ENCODE peak calls at places on chromosomes 2 and 18, in seven cellular contexts. J is stomach; Q is AG04450; R is HCT116; F is choroid plexus epithelial cell; T is fibroblast of lung; V is CD4-positive, CD25-positive, alpha-beta regulatory T cell. D is an unnamed sample.

GRCh38 chr2:216012133-216012829 is 1.1 kb downstream of the MREG start:
- DNase-seq in T (no peak), F (no peak), J (no peak), R (no peak), V (no peak), Q (no peak), D (no peak)

GRCh38 chr2:128710770-128711169 is 392.1 kb upstream of the HS6ST1 start:
- DNase-seq in T (no peak), R (no peak), V (no peak), J (no peak), F (no peak), Q (no peak), D (no peak)

GRCh38 chr2:177183860-177184259 is 28.7 kb upstream of the HNRNPA3 start:
- DNase-seq in T (peak; percentile 11), V (no peak), R (no peak), Q (no peak), F (no peak), J (no peak), D (no peak)

GRCh38 chr2:33136570-33136969 is 189.8 kb downstream of the LTBP1 start:
- DNase-seq in Q (no peak), R (no peak), J (no peak), T (peak; percentile 62), V (no peak), F (peak; percentile 56), D (no peak)

GRCh38 chr2:96870631-96871255 is 863 bp upstream of the SEMA4C start:
- DNase-seq in J (peak; percentile 64), Q (no peak), F (no peak), R (no peak), T (no peak), V (peak; percentile 36), D (peak; percentile 79)

GRCh38 chr2:61356958-61357350 is 113.9 kb downstream of the USP34 start:
- DNase-seq in T (peak; percentile 71), Q (no peak), J (no peak), F (peak; percentile 85), R (no peak), V (no peak), D (no peak)

GRCh38 chr2:73984922-73985317 is 210 bp downstream of the TET3 start:
- DNase-seq in Q (no peak), R (no peak), J (peak; percentile 61), V (peak; percentile 68), T (no peak), F (no peak), D (peak; percentile 86)

GRCh38 chr2:46294185-46294836 is 2.9 kb upstream of the EPAS1 start:
- DNase-seq in V (no peak), R (no peak), F (no peak), J (no peak), T (no peak), Q (no peak), D (no peak)

GRCh38 chr2:27262379-27263286 is at the start of gene SLC30A3:
- DNase-seq in Q (no peak), V (peak; percentile 59), F (no peak), J (peak; percentile 72), R (peak; percentile 44), T (peak; percentile 28), D (peak; percentile 86)

GRCh38 chr18:8713691-8714090 is 8.3 kb downstream of the MTCL1 start:
- DNase-seq in R (no peak), J (no peak), T (no peak), Q (no peak), F (no peak), V (no peak), D (no peak)

DNA sequence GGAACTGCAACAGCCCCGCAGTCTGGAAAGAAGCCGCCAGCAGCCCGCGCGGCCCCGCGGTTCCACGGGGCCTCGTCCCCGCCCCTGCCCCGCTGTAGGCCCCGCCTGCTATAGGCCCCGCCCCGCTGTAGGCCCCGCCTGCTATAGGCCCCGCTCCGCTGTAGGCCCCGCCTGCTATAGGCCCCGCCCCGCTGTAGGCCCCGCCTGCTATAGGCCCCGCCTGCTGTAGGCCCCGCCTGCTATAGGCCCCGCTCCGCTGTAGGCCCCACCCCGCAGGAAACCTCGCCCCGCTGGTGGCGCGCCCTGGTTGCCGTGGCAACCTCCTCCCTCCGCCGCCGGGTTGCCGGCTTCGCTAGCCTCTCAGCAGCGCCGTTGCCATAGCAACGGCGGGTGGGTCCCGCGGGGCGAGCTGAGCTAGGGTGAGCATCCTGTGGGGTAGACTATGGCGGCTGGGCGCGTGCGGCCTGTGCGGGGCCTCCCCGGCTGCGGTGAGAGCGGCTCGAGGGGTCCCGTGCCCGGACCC is 12.2 kb upstream of the KIF1A start:
- DNase-seq in T (peak; percentile 92), R (peak; percentile 83), F (peak; percentile 90), V (peak; percentile 98), J (peak; percentile 93), Q (peak; percentile 61), D (peak; percentile 93)
- H3K4me3 ChIP-seq in T (no peak overlapping the region), R (peak overlapping the region; percentile 29), F (peak overlapping the region; percentile 2), V (peak overlapping the region; percentile 66), J (peak overlapping the region; percentile 15), Q (peak overlapping the region; percentile 39), D (peak overlapping the region; percentile 14)

DNA sequence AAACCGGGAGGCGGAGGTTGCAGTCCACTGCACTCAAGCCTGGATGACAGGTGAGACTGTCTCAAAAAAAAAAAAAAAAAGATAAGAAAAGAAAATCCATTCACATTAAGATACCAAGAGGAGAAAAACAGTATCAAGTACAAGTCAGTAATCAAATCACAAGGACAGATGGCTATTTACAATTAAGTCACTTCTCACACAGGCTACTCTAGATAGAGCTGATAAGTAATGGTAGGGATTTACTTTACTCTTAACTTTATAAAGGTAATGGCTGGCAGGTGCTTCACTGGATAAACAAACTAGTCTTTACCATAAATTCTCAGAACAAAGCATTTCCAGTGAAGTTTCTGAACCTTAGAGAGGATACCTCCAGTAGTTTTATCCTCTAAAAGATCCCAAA is 11.5 kb downstream of the SF3B1 start:
- DNase-seq in V (no peak), Q (no peak), T (no peak), R (no peak), J (no peak), F (no peak), D (no peak)
- H3K4me3 ChIP-seq in V (no peak overlapping the region), Q (no peak overlapping the region), T (no peak overlapping the region), R (no peak overlapping the region), J (no peak overlapping the region), F (no peak overlapping the region), D (no peak overlapping the region)

GRCh38 chr2:219541611-219542180 is 1.9 kb downstream of the CHPF start:
- DNase-seq in F (peak; percentile 75), Q (no peak), T (peak; percentile 60), R (peak; percentile 92), J (peak; percentile 94), V (peak; percentile 78), D (peak; percentile 94)
- H3K4me3 ChIP-seq in F (peak overlapping the region; percentile 50), Q (peak overlapping the region; percentile 23), T (no peak overlapping the region), R (peak overlapping the region; percentile 75), J (peak overlapping the region; percentile 86), V (peak overlapping the region; percentile 53), D (peak overlapping the region; percentile 70)

DNA sequence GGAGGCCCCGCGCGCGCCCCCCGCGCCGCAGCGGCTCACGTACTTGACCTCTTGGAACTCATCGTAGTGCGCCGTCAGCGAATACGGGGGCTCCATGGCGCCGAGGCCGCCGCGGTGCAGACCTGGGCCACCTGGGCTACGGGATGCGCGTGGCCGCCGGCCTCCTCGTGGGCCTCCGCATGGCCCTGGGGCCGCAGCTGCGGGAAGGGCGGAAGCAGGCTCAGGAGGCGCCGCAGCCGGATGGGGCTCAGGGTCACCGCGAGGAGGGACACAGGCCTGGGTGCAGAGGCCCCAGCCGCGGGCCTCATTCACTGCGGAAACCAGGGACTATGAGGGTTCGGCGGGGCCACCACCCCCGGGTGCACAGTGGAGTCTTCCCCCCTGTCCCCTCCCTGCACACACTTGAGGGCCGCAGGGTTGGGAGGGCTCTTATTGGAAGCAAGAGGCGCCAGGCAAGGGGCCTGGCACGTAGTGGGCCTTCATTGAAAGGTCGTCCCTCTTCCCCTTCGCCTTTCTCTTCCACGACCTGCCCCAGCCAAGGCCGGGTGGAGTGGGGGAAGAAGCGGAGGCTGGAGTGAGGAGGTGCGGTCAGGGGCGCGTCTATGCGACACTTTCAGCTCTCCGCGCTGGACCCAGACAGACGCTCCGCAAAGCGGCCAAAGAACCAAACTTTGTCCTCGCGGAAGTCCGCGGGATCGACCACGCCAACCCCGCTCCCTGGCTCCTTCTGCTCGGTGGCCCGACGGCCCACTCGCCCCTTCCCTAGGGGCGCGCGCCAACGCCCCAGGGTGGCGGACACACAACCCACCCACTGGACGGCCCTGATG is 863 bp downstream of the ECEL1 start:
- DNase-seq in Q (no peak), J (no peak), V (no peak), T (no peak), F (no peak), R (no peak), D (peak; percentile 51)
- H3K4me3 ChIP-seq in Q (no peak overlapping the region), J (no peak overlapping the region), V (no peak overlapping the region), T (no peak overlapping the region), F (no peak overlapping the region), R (no peak overlapping the region), D (no peak overlapping the region)

GRCh38 chr2:238855891-238856580 is 8.2 kb downstream of the TWIST2 start:
- DNase-seq in J (no peak), V (no peak), Q (no peak), F (no peak), R (no peak), T (no peak), D (no peak)

GRCh38 chr2:238855299-238855698 is 7.4 kb downstream of the TWIST2 start:
- DNase-seq in V (no peak), R (no peak), Q (no peak), J (no peak), T (no peak), F (no peak), D (no peak)

GRCh38 chr2:238854246-238854645 is 6.4 kb downstream of the TWIST2 start:
- DNase-seq in V (no peak), T (no peak), Q (no peak), J (no peak), F (no peak), R (no peak), D (no peak)

GRCh38 chr2:238853724-238854123 is 5.8 kb downstream of the TWIST2 start:
- DNase-seq in J (no peak), F (no peak), T (no peak), Q (no peak), V (no peak), R (no peak), D (no peak)

GRCh38 chr2:238854699-238855111 is 6.8 kb downstream of the TWIST2 start:
- DNase-seq in T (no peak), Q (no peak), R (no peak), J (no peak), F (no peak), V (no peak), D (no peak)
- H3K4me3 ChIP-seq in T (peak overlapping the region; percentile 22), Q (no peak overlapping the region), R (no peak overlapping the region), J (no peak overlapping the region), F (no peak overlapping the region), V (no peak overlapping the region), D (no peak overlapping the region)